ENCODE peak calls at places on chromosomes 4 and X, in four cellular contexts. One of them, this sample, is unnamed.
A peak's percentile ranks its signal among the peaks of the same experiment; 100 is the strongest.

GRCh38 chr4:188783160-188783559 is 643.9 kb downstream of the TRIML1 start:
- DNase-seq in MM.1S: no peak
- DNase-seq in mesenchymal stem cell: peak; percentile 37
- DNase-seq in astrocyte: no peak
- DNase-seq in this sample: no peak

GRCh38 chr4:176290520-176290919 is 21.5 kb upstream of the ASB5 start:
- DNase-seq in mesenchymal stem cell: no peak
- DNase-seq in MM.1S: no peak
- DNase-seq in astrocyte: no peak
- DNase-seq in this sample: no peak

GRCh38 chrX:3763111-3763510 is 49.7 kb upstream of the PRKX start:
- DNase-seq in astrocyte: no peak
- DNase-seq in MM.1S: no peak
- DNase-seq in mesenchymal stem cell: no peak
- DNase-seq in this sample: no peak

GRCh38 chr4:48079972-48080391 is 54.1 kb downstream of the TXK start:
- DNase-seq in MM.1S: no peak
- DNase-seq in astrocyte: peak; percentile 62
- DNase-seq in mesenchymal stem cell: peak; percentile 82
- DNase-seq in this sample: no peak

GRCh38 chr4:1164040-1164439 is 8.3 kb downstream of the SPON2 start:
- DNase-seq in MM.1S: no peak
- DNase-seq in mesenchymal stem cell: no peak
- DNase-seq in astrocyte: no peak
- DNase-seq in this sample: peak; percentile 16

GRCh38 chr4:72613959-72614358 is 44.9 kb upstream of the ADAMTS3 start:
- DNase-seq in astrocyte: no peak
- DNase-seq in MM.1S: no peak
- DNase-seq in mesenchymal stem cell: no peak
- DNase-seq in this sample: no peak

GRCh38 chr4:123217676-123218075 is 178.9 kb upstream of the SPRY1 start:
- DNase-seq in astrocyte: no peak
- DNase-seq in mesenchymal stem cell: no peak
- DNase-seq in MM.1S: no peak
- DNase-seq in this sample: no peak

GRCh38 chrX:134172588-134173259 is 64.3 kb upstream of the CCDC160 start:
- DNase-seq in astrocyte: no peak
- DNase-seq in mesenchymal stem cell: peak; percentile 23
- DNase-seq in MM.1S: peak; percentile 20
- DNase-seq in this sample: no peak

GRCh38 chr4:8108261-8108660 is 50.4 kb downstream of the ABLIM2 start:
- DNase-seq in mesenchymal stem cell: no peak
- DNase-seq in astrocyte: no peak
- DNase-seq in MM.1S: no peak
- DNase-seq in this sample: no peak

GRCh38 chr4:82553020-82553419 is 8.8 kb downstream of the TMEM150C start:
- DNase-seq in mesenchymal stem cell: no peak
- DNase-seq in astrocyte: no peak
- DNase-seq in MM.1S: no peak
- DNase-seq in this sample: no peak

GRCh38 chr4:7876096-7876993 is 63.3 kb downstream of the AFAP1 start:
- DNase-seq in mesenchymal stem cell: peak; percentile 58
- DNase-seq in MM.1S: no peak
- DNase-seq in astrocyte: peak; percentile 74
- DNase-seq in this sample: no peak

GRCh38 chrX:97846718-97847237 is 963.1 kb downstream of the RPA4 start:
- DNase-seq in MM.1S: no peak
- DNase-seq in mesenchymal stem cell: no peak
- DNase-seq in astrocyte: no peak
- DNase-seq in this sample: no peak

GRCh38 chr4:139712882-139713281 is 47.3 kb downstream of the MGST2 start:
- DNase-seq in astrocyte: no peak
- DNase-seq in mesenchymal stem cell: no peak
- DNase-seq in MM.1S: no peak
- DNase-seq in this sample: no peak

GRCh38 chrX:72621619-72622485 is 49.2 kb upstream of the HDAC8 start:
- DNase-seq in mesenchymal stem cell: peak; percentile 45
- DNase-seq in astrocyte: peak; percentile 53
- DNase-seq in MM.1S: no peak
- DNase-seq in this sample: no peak

GRCh38 chrX:12007881-12008280 is 130.4 kb upstream of the FRMPD4 start:
- DNase-seq in MM.1S: no peak
- DNase-seq in astrocyte: peak; percentile 89
- DNase-seq in mesenchymal stem cell: peak; percentile 71
- DNase-seq in this sample: no peak

GRCh38 chrX:48705876-48706275 is 9.3 kb downstream of the SUV39H1 start:
- DNase-seq in astrocyte: no peak
- DNase-seq in mesenchymal stem cell: no peak
- DNase-seq in MM.1S: no peak
- DNase-seq in this sample: no peak

GRCh38 chr4:98181815-98182214 is 38.5 kb upstream of the STPG2 start:
- DNase-seq in astrocyte: peak; percentile 5
- DNase-seq in mesenchymal stem cell: peak; percentile 20
- DNase-seq in MM.1S: no peak
- DNase-seq in this sample: no peak

GRCh38 chr4:11881364-11881763 is 452.7 kb upstream of the HS3ST1 start:
- DNase-seq in MM.1S: no peak
- DNase-seq in astrocyte: no peak
- DNase-seq in mesenchymal stem cell: no peak
- DNase-seq in this sample: no peak

GRCh38 chr4:26515936-26516335 is 25.7 kb upstream of the CCKAR start:
- DNase-seq in MM.1S: no peak
- DNase-seq in astrocyte: no peak
- DNase-seq in mesenchymal stem cell: no peak
- DNase-seq in this sample: no peak

GRCh38 chr4:69786547-69786946 is 26.1 kb upstream of the SULT1B1 start:
- DNase-seq in mesenchymal stem cell: no peak
- DNase-seq in MM.1S: no peak
- DNase-seq in astrocyte: no peak
- DNase-seq in this sample: no peak
- H3K9ac ChIP-seq in mesenchymal stem cell: no peak overlapping the region
- H3K9ac ChIP-seq in MM.1S: no peak overlapping the region
- H3K9ac ChIP-seq in astrocyte: no peak overlapping the region
- H3K9ac ChIP-seq in this sample: no peak overlapping the region

GRCh38 chrX:104281564-104281963 is 26.8 kb upstream of the ESX1 start:
- DNase-seq in mesenchymal stem cell: no peak
- DNase-seq in astrocyte: no peak
- DNase-seq in MM.1S: no peak
- DNase-seq in this sample: no peak
- H3K27me3 ChIP-seq in mesenchymal stem cell: peaks cover 48% of the 10 kb centered on the region
- H3K27me3 ChIP-seq in astrocyte: no peaks in the 10 kb centered on the region
- H3K27me3 ChIP-seq in MM.1S: no peaks in the 10 kb centered on the region
- H3K27me3 ChIP-seq in this sample: no peaks in the 10 kb centered on the region

DNA sequence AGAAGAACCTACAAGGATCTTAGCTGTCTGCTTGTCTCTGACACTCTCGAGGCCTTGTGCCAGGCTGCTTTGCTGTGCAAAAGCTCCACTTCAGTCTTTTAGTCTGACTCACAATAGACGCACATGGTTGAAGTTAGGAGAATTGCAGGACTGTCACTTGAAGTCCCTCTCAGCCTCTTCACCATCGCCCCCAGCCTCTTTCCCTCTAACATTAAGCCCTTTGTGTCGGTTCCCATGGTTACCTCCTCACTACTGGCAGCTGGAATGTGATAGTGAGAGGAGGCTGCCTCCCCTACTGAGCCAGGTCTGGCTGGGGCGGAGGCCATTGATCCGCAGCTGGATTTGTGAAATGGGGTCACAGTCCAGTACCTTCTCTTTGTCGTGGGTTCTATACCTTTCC is 201.8 kb downstream of the SOWAHB start:
- DNase-seq in mesenchymal stem cell: peak; percentile 38
- DNase-seq in astrocyte: peak; percentile 62
- DNase-seq in MM.1S: no peak
- DNase-seq in this sample: no peak
- H3K9ac ChIP-seq in mesenchymal stem cell: no peak overlapping the region
- H3K9ac ChIP-seq in astrocyte: no peak overlapping the region
- H3K9ac ChIP-seq in MM.1S: peak overlapping the region; percentile 74
- H3K9ac ChIP-seq in this sample: no peak overlapping the region

DNA sequence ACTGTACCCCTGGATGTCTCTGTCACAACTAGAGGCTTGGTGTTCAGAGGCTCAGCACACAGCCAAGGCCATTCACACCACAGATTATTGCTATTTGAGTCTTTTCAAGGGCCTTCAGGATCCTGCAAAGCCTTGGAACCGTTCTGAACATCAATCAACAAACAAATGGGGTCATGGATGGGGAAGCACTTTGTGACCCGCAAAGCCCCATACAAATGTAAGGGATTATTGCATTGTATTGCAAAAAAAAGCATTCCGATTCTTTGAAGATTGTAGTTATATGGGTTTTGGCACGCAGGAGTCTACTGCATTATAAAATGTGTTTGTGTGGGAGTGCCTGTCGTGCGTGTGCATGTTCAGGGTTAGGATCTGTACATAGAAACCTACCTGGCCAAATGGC is 17.3 kb upstream of the BCORL1 start:
- DNase-seq in MM.1S: no peak
- DNase-seq in astrocyte: no peak
- DNase-seq in mesenchymal stem cell: no peak
- DNase-seq in this sample: no peak
- H3K27me3 ChIP-seq in MM.1S: no peaks in the 10 kb centered on the region
- H3K27me3 ChIP-seq in astrocyte: no peaks in the 10 kb centered on the region
- H3K27me3 ChIP-seq in mesenchymal stem cell: peaks cover 36% of the 10 kb centered on the region
- H3K27me3 ChIP-seq in this sample: no peaks in the 10 kb centered on the region

GRCh38 chr4:2570551-2571222 is 34.2 kb downstream of the FAM193A start:
- DNase-seq in mesenchymal stem cell: no peak
- DNase-seq in astrocyte: no peak
- DNase-seq in MM.1S: no peak
- DNase-seq in this sample: no peak
- H3K9ac ChIP-seq in mesenchymal stem cell: no peak overlapping the region
- H3K9ac ChIP-seq in astrocyte: no peak overlapping the region
- H3K9ac ChIP-seq in MM.1S: no peak overlapping the region
- H3K9ac ChIP-seq in this sample: no peak overlapping the region